ENCODE peak calls at places on chromosome 4, in six cellular contexts. One of them, this sample, is unnamed.

GRCh38 chr4:41102360-41103092 is 111.8 kb downstream of the APBB2 start:
- DNase-seq in activated CD8-positive, alpha-beta memory T cell treated with anti-CD3 and anti-CD28 coated beads, Interleukin-2, amount 50 U/mL, for 48 hours: no peak
- DNase-seq in pons: no peak
- DNase-seq in heart left ventricle: no peak
- DNase-seq in GM23338: no peak
- DNase-seq in activated effector memory CD4-positive, alpha-beta T cell treated with anti-CD3 and anti-CD28 coated beads, Interleukin-2, amount 50 U/mL, for 16 hours: no peak
- DNase-seq in this sample: no peak

GRCh38 chr4:6340446-6341015 is 70.9 kb downstream of the WFS1 start:
- DNase-seq in heart left ventricle: no peak
- DNase-seq in pons: no peak
- DNase-seq in activated CD8-positive, alpha-beta memory T cell treated with anti-CD3 and anti-CD28 coated beads, Interleukin-2, amount 50 U/mL, for 48 hours: no peak
- DNase-seq in activated effector memory CD4-positive, alpha-beta T cell treated with anti-CD3 and anti-CD28 coated beads, Interleukin-2, amount 50 U/mL, for 16 hours: no peak
- DNase-seq in GM23338: no peak
- DNase-seq in this sample: no peak

GRCh38 chr4:102492531-102493241 is 8.5 kb upstream of the NFKB1 start:
- DNase-seq in activated effector memory CD4-positive, alpha-beta T cell treated with anti-CD3 and anti-CD28 coated beads, Interleukin-2, amount 50 U/mL, for 16 hours: no peak
- DNase-seq in pons: no peak
- DNase-seq in GM23338: no peak
- DNase-seq in activated CD8-positive, alpha-beta memory T cell treated with anti-CD3 and anti-CD28 coated beads, Interleukin-2, amount 50 U/mL, for 48 hours: no peak
- DNase-seq in heart left ventricle: no peak
- DNase-seq in this sample: no peak

GRCh38 chr4:8851321-8852117 is 20.1 kb downstream of the HMX1 start:
- DNase-seq in GM23338: no peak
- DNase-seq in activated effector memory CD4-positive, alpha-beta T cell treated with anti-CD3 and anti-CD28 coated beads, Interleukin-2, amount 50 U/mL, for 16 hours: no peak
- DNase-seq in pons: no peak
- DNase-seq in activated CD8-positive, alpha-beta memory T cell treated with anti-CD3 and anti-CD28 coated beads, Interleukin-2, amount 50 U/mL, for 48 hours: no peak
- DNase-seq in heart left ventricle: no peak
- DNase-seq in this sample: no peak

GRCh38 chr4:156638332-156638731 is 333.3 kb downstream of the PDGFC start:
- DNase-seq in activated effector memory CD4-positive, alpha-beta T cell treated with anti-CD3 and anti-CD28 coated beads, Interleukin-2, amount 50 U/mL, for 16 hours: no peak
- DNase-seq in activated CD8-positive, alpha-beta memory T cell treated with anti-CD3 and anti-CD28 coated beads, Interleukin-2, amount 50 U/mL, for 48 hours: no peak
- DNase-seq in heart left ventricle: no peak
- DNase-seq in GM23338: peak
- DNase-seq in pons: no peak
- DNase-seq in this sample: no peak

GRCh38 chr4:38514465-38515146 is 149.4 kb upstream of the KLF3 start:
- DNase-seq in activated CD8-positive, alpha-beta memory T cell treated with anti-CD3 and anti-CD28 coated beads, Interleukin-2, amount 50 U/mL, for 48 hours: no peak
- DNase-seq in pons: no peak
- DNase-seq in heart left ventricle: no peak
- DNase-seq in activated effector memory CD4-positive, alpha-beta T cell treated with anti-CD3 and anti-CD28 coated beads, Interleukin-2, amount 50 U/mL, for 16 hours: no peak
- DNase-seq in GM23338: no peak
- DNase-seq in this sample: no peak

GRCh38 chr4:38669233-38669632 is 5.2 kb downstream of the KLF3 start:
- DNase-seq in activated CD8-positive, alpha-beta memory T cell treated with anti-CD3 and anti-CD28 coated beads, Interleukin-2, amount 50 U/mL, for 48 hours: no peak
- DNase-seq in GM23338: no peak
- DNase-seq in heart left ventricle: no peak
- DNase-seq in pons: no peak
- DNase-seq in activated effector memory CD4-positive, alpha-beta T cell treated with anti-CD3 and anti-CD28 coated beads, Interleukin-2, amount 50 U/mL, for 16 hours: no peak
- DNase-seq in this sample: no peak

GRCh38 chr4:165972747-165973146 is 99.7 kb downstream of the TLL1 start:
- DNase-seq in pons: no peak
- DNase-seq in heart left ventricle: no peak
- DNase-seq in activated CD8-positive, alpha-beta memory T cell treated with anti-CD3 and anti-CD28 coated beads, Interleukin-2, amount 50 U/mL, for 48 hours: no peak
- DNase-seq in activated effector memory CD4-positive, alpha-beta T cell treated with anti-CD3 and anti-CD28 coated beads, Interleukin-2, amount 50 U/mL, for 16 hours: no peak
- DNase-seq in GM23338: no peak
- DNase-seq in this sample: no peak

GRCh38 chr4:88623097-88623496 is 30.8 kb downstream of the HERC3 start:
- DNase-seq in heart left ventricle: no peak
- DNase-seq in GM23338: no peak
- DNase-seq in activated CD8-positive, alpha-beta memory T cell treated with anti-CD3 and anti-CD28 coated beads, Interleukin-2, amount 50 U/mL, for 48 hours: no peak
- DNase-seq in activated effector memory CD4-positive, alpha-beta T cell treated with anti-CD3 and anti-CD28 coated beads, Interleukin-2, amount 50 U/mL, for 16 hours: no peak
- DNase-seq in pons: no peak
- DNase-seq in this sample: no peak

GRCh38 chr4:187268940-187269339 is 545.3 kb upstream of the FAT1 start:
- DNase-seq in activated CD8-positive, alpha-beta memory T cell treated with anti-CD3 and anti-CD28 coated beads, Interleukin-2, amount 50 U/mL, for 48 hours: no peak
- DNase-seq in GM23338: no peak
- DNase-seq in activated effector memory CD4-positive, alpha-beta T cell treated with anti-CD3 and anti-CD28 coated beads, Interleukin-2, amount 50 U/mL, for 16 hours: no peak
- DNase-seq in pons: no peak
- DNase-seq in heart left ventricle: no peak
- DNase-seq in this sample: no peak

GRCh38 chr4:3302164-3302785 is 9.5 kb downstream of the RGS12 start:
- DNase-seq in activated CD8-positive, alpha-beta memory T cell treated with anti-CD3 and anti-CD28 coated beads, Interleukin-2, amount 50 U/mL, for 48 hours: peak
- DNase-seq in pons: no peak
- DNase-seq in activated effector memory CD4-positive, alpha-beta T cell treated with anti-CD3 and anti-CD28 coated beads, Interleukin-2, amount 50 U/mL, for 16 hours: peak
- DNase-seq in GM23338: no peak
- DNase-seq in heart left ventricle: no peak
- DNase-seq in this sample: no peak

GRCh38 chr4:188942606-188943005 is 803.4 kb downstream of the TRIML1 start:
- DNase-seq in pons: no peak
- DNase-seq in GM23338: no peak
- DNase-seq in activated effector memory CD4-positive, alpha-beta T cell treated with anti-CD3 and anti-CD28 coated beads, Interleukin-2, amount 50 U/mL, for 16 hours: no peak
- DNase-seq in heart left ventricle: no peak
- DNase-seq in activated CD8-positive, alpha-beta memory T cell treated with anti-CD3 and anti-CD28 coated beads, Interleukin-2, amount 50 U/mL, for 48 hours: no peak
- DNase-seq in this sample: no peak